ENCODE peak calls at places on chromosomes 13 and 19, in five cellular contexts. X, N, M, T and R are unnamed samples.

GRCh38 chr13:24076124-24076523 is 84.4 kb upstream of the SPATA13 start:
- DNase-seq in M (no peak), N (no peak), T (no peak), X (peak), R (no peak)

GRCh38 chr13:48559638-48560320 is 26.9 kb upstream of the RCBTB2 start:
- DNase-seq in M (peak), X (no peak), N (no peak), T (no peak), R (peak)

GRCh38 chr13:98517576-98518310 is 59.2 kb downstream of the STK24 start:
- DNase-seq in T (no peak), M (no peak), N (no peak), X (no peak), R (no peak)

GRCh38 chr19:41570639-41571112 is 5.3 kb upstream of the CEACAM21 start:
- DNase-seq in T (peak), X (peak), M (peak), N (peak), R (peak)

GRCh38 chr13:39016789-39017188 is 21.1 kb downstream of the PROSER1 start:
- DNase-seq in M (peak), X (peak), N (no peak), T (no peak), R (peak)

GRCh38 chr19:10339380-10339960 is at the start of gene ICAM3:
- DNase-seq in M (no peak), N (no peak), T (no peak), X (peak), R (no peak)

GRCh38 chr19:7176792-7177191 is 107.3 kb downstream of the ZNF557 start:
- DNase-seq in M (no peak), N (no peak), X (no peak), T (no peak), R (no peak)

GRCh38 chr19:10603873-10604459 is 16.9 kb upstream of the AP1M2 start:
- DNase-seq in M (peak), N (no peak), T (no peak), X (peak), R (no peak)

GRCh38 chr13:21675095-21676007 is 4.5 kb downstream of the FGF9 start:
- DNase-seq in N (no peak), X (peak), M (no peak), T (peak), R (no peak)

GRCh38 chr19:10861118-10861651 is 10.2 kb upstream of the CARM1 start:
- DNase-seq in X (peak), T (no peak), M (peak), N (no peak), R (no peak)

GRCh38 chr13:80873589-80873988 is 532.7 kb upstream of the SPRY2 start:
- DNase-seq in T (no peak), N (no peak), X (no peak), M (no peak), R (peak)

GRCh38 chr19:23718802-23719201 is 31.8 kb upstream of the ZNF675 start:
- DNase-seq in T (no peak), N (no peak), X (no peak), M (no peak), R (no peak)

GRCh38 chr19:2215281-2215751 is 20.8 kb downstream of the PLEKHJ1 start:
- DNase-seq in N (no peak), M (no peak), X (no peak), T (no peak), R (no peak)

GRCh38 chr13:21322304-21322965 is 136.7 kb downstream of the ZDHHC20 start:
- DNase-seq in X (no peak), N (no peak), T (no peak), M (no peak), R (no peak)

GRCh38 chr19:43506629-43507028 is 2.1 kb upstream of the PHLDB3 start:
- DNase-seq in T (no peak), X (no peak), N (no peak), M (no peak), R (no peak)

GRCh38 chr13:101283782-101284181 is 132.5 kb downstream of the NALCN start:
- DNase-seq in X (no peak), T (no peak), M (no peak), N (no peak), R (peak)

GRCh38 chr19:10891360-10892108 is 20.2 kb downstream of the CARM1 start:
- DNase-seq in X (peak), M (no peak), T (no peak), N (no peak), R (peak)

GRCh38 chr19:17755977-17756670 is 4.8 kb downstream of the FCHO1 start:
- DNase-seq in X (peak), T (peak), M (peak), N (no peak), R (no peak)

GRCh38 chr13:21076265-21076653 is 14.9 kb upstream of the LATS2 start:
- DNase-seq in T (no peak), N (no peak), X (no peak), M (no peak), R (no peak)

GRCh38 chr13:114063545-114064515 is 68.6 kb downstream of the RASA3 start:
- DNase-seq in T (no peak), N (peak), M (peak), X (peak), R (no peak)

GRCh38 chr13:98054301-98054700 is 88.6 kb upstream of the FARP1 start:
- DNase-seq in N (no peak), X (no peak), M (no peak), T (no peak), R (no peak)

GRCh38 chr19:29483641-29483920 is 42.2 kb upstream of the VSTM2B start:
- DNase-seq in T (no peak), M (no peak), X (no peak), N (no peak), R (no peak)

GRCh38 chr19:30587869-30588268 is 215.7 kb downstream of the ZNF536 start:
- DNase-seq in T (no peak), M (no peak), X (no peak), N (no peak), R (no peak)

GRCh38 chr13:22061806-22062391 is 391.0 kb downstream of the FGF9 start:
- DNase-seq in T (no peak), X (no peak), N (no peak), M (no peak), R (no peak)

GRCh38 chr19:8615813-8616596 is 5.5 kb upstream of the ADAMTS10 start:
- DNase-seq in X (peak), N (no peak), T (peak), M (peak), R (no peak)

GRCh38 chr13:59774511-59774911 is 389.2 kb downstream of the DIAPH3 start:
- DNase-seq in X (no peak), M (peak), T (no peak), N (peak), R (peak)

DNA sequence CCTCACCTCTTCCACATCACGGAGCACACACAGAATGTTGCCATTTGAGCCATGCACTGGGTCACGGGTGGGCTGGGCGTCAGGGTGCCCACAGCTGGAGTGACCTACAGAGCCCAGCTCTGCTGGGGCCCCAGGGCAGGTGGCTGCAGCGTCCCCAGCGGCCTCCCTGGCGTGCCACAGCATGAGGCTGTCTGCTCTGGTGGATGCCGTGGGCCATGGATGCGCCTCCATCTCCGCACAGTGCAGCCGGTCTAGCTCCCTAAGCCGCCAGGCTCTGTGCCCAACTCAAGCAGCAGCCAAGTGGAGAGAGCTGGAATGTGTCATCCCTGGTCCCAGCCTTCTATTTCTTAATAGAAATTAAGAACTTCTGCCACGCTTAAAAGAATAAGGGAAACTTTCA is 59.1 kb downstream of the ATP11A start:
- DNase-seq in X (no peak), N (peak), T (no peak), M (no peak), R (no peak)
- TF ChIP-seq CTCF in X (no peak), N (no peak), T (no peak), M (no peak), R (no peak)

GRCh38 chr19:12400618-12401502 is at the start of gene ZNF799:
- DNase-seq in T (peak), N (peak), X (peak), M (peak), R (peak)
- TF ChIP-seq CTCF in T (peak), N (no peak), X (peak), M (no peak), R (peak)

GRCh38 chr19:13883665-13884064 is 6.7 kb downstream of the NANOS3 start:
- DNase-seq in N (no peak), M (no peak), X (no peak), T (no peak), R (no peak)
- TF ChIP-seq CTCF in N (peak), M (peak), X (peak), T (no peak), R (peak)

DNA sequence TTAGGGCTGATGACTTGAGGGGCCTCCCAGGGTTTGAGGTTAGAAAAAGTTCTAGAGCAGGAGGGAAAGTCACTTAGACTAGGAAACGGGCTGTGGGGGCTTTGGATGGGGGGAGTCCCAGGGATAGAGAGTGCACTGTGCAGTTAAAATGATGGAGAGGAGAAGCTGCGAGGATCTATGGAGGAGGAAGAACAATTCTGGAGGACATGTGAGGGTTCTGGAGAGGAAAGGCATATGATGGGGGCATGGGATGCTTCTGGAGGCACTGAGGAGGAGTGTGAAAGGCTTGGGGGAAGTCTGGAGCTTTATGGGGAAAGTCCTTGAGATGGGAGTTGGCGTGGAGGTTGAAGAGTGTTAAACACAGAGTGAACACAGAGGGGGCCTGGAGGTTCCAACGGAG is 2.2 kb downstream of the KCNC3 start:
- DNase-seq in N (no peak), X (no peak), T (no peak), M (no peak), R (no peak)
- TF ChIP-seq CTCF in N (no peak), X (no peak), T (no peak), M (no peak), R (no peak)

GRCh38 chr19:13905634-13906524 is at the start of the genes BRME1 and CC2D1A:
- DNase-seq in T (peak), M (peak), N (peak), X (peak), R (peak)
- TF ChIP-seq CTCF in T (peak), M (no peak), N (no peak), X (peak), R (no peak)